ENCODE peak calls at places on chromosome 4, in seven cellular contexts. R, Q, Y, M, W, P and A are unnamed samples.

GRCh38 chr4:101366331-101366730 is 19.0 kb upstream of the PPP3CA start:
- DNase-seq in R (no peak), Q (no peak), Y (no peak), M (peak), W (no peak), P (peak), A (no peak)

GRCh38 chr4:6795821-6796220 is 13.3 kb downstream of the KIAA0232 start:
- DNase-seq in R (no peak), Q (no peak), Y (peak), M (no peak), W (no peak), P (no peak), A (no peak)

GRCh38 chr4:112517067-112517588 is 1.1 kb upstream of the NEUROG2 start:
- DNase-seq in R (no peak), Q (no peak), Y (no peak), M (no peak), W (no peak), P (no peak), A (no peak)

GRCh38 chr4:13329963-13330362 is 154.2 kb downstream of the RAB28 start:
- DNase-seq in R (no peak), Q (peak), Y (no peak), M (peak), W (peak), P (no peak), A (no peak)

GRCh38 chr4:8147231-8147970 is 11.2 kb downstream of the ABLIM2 start:
- DNase-seq in R (no peak), Q (no peak), Y (no peak), M (no peak), W (no peak), P (no peak), A (no peak)

GRCh38 chr4:54784188-54784671 is 126.5 kb downstream of the KIT start:
- DNase-seq in R (no peak), Q (peak), Y (peak), M (no peak), W (peak), P (peak), A (peak)

GRCh38 chr4:166421556-166422156 is 548.6 kb downstream of the TLL1 start:
- DNase-seq in R (no peak), Q (peak), Y (no peak), M (peak), W (peak), P (no peak), A (no peak)

GRCh38 chr4:93299116-93299515 is 529.4 kb upstream of the ATOH1 start:
- DNase-seq in R (peak), Q (no peak), Y (no peak), M (no peak), W (no peak), P (no peak), A (no peak)

GRCh38 chr4:89221175-89221867 is 86.3 kb downstream of the GPRIN3 start:
- DNase-seq in R (no peak), Q (no peak), Y (no peak), M (peak), W (no peak), P (no peak), A (no peak)

GRCh38 chr4:98921292-98921691 is 7.6 kb downstream of the EIF4E start:
- DNase-seq in R (no peak), Q (no peak), Y (no peak), M (no peak), W (no peak), P (no peak), A (no peak)

GRCh38 chr4:169311643-169312365 is 41.0 kb upstream of the SH3RF1 start:
- DNase-seq in R (peak), Q (peak), Y (no peak), M (peak), W (peak), P (peak), A (no peak)

GRCh38 chr4:41541697-41542096 is 3.7 kb downstream of the LIMCH1 start:
- DNase-seq in R (no peak), Q (no peak), Y (no peak), M (peak), W (no peak), P (peak), A (no peak)

GRCh38 chr4:95549246-95550138 is 719 bp upstream of the UNC5C start:
- DNase-seq in R (no peak), Q (no peak), Y (peak), M (peak), W (no peak), P (no peak), A (peak)

GRCh38 chr4:173807347-173807746 is 277.3 kb upstream of the HAND2 start:
- DNase-seq in R (no peak), Q (peak), Y (no peak), M (no peak), W (no peak), P (peak), A (no peak)